ENCODE peak calls at places on chromosomes 12 and 14, in four cellular contexts. H is choroid plexus epithelial cell, E is breast epithelium, A is transverse colon. J is an unnamed sample.

GRCh38 chr14:69633238-69633637 is 21.8 kb downstream of the SUSD6 start:
- DNase-seq in H (no peak), E (no peak), A (no peak), J (no peak)

GRCh38 chr12:57215668-57216013 is 953 bp upstream of the NXPH4 start:
- DNase-seq in H (peak), E (no peak), A (no peak), J (no peak)

GRCh38 chr12:24496755-24497154 is 452.1 kb downstream of the BCAT1 start:
- DNase-seq in H (peak), E (no peak), A (no peak), J (peak)

GRCh38 chr12:54156578-54156977 is 32.2 kb downstream of the SMUG1 start:
- DNase-seq in H (no peak), E (no peak), A (no peak), J (no peak)

GRCh38 chr14:90678420-90678819 is 137.8 kb downstream of the TTC7B start:
- DNase-seq in H (peak), E (no peak), A (no peak), J (peak)

GRCh38 chr12:119713551-119714031 is 45.7 kb downstream of the PRKAB1 start:
- DNase-seq in H (no peak), E (no peak), A (no peak), J (no peak)

GRCh38 chr14:101001311-101002069 is 98.0 kb upstream of the RTL1 start:
- DNase-seq in H (peak), E (no peak), A (no peak), J (peak)

GRCh38 chr14:76810953-76811400 is 1.7 kb downstream of the ANGEL1 start:
- DNase-seq in H (peak), E (no peak), A (peak), J (peak)

GRCh38 chr14:100168515-100168914 is 9.1 kb upstream of the DEGS2 start:
- DNase-seq in H (no peak), E (no peak), A (no peak), J (no peak)

GRCh38 chr12:109760930-109761630 is 47.5 kb downstream of the FAM222A start:
- DNase-seq in H (no peak), E (peak), A (no peak), J (no peak)

GRCh38 chr12:57268264-57268663 is 17.3 kb upstream of the STAC3 start:
- DNase-seq in H (no peak), E (no peak), A (no peak), J (no peak)

GRCh38 chr12:112969547-112970306 is 8.6 kb upstream of the OAS2 start:
- DNase-seq in H (no peak), E (no peak), A (no peak), J (no peak)

GRCh38 chr14:100815478-100816285 is 10.2 kb upstream of the MEG3 start:
- DNase-seq in H (peak), E (no peak), A (no peak), J (peak)

GRCh38 chr12:124863409-124864325 is at the start of gene SCARB1:
- DNase-seq in H (peak), E (peak), A (peak), J (peak)

GRCh38 chr14:83638725-83639124 is 1891.2 kb upstream of the FLRT2 start:
- DNase-seq in H (no peak), E (no peak), A (no peak), J (no peak)

GRCh38 chr14:72291908-72292688 is 359.9 kb downstream of the RGS6 start:
- DNase-seq in H (peak), E (no peak), A (no peak), J (peak)

GRCh38 chr14:33986804-33987203 is 35.9 kb upstream of the EGLN3 start:
- DNase-seq in H (peak), E (no peak), A (no peak), J (peak)

GRCh38 chr14:93747560-93747959 is 40.7 kb downstream of the PRIMA1 start:
- DNase-seq in H (no peak), E (no peak), A (no peak), J (no peak)

GRCh38 chr12:10033783-10034381 is 3.4 kb downstream of the CLEC9A start:
- DNase-seq in H (peak), E (no peak), A (no peak), J (peak)

GRCh38 chr14:105316968-105317498 is 2.5 kb downstream of the PACS2 start:
- DNase-seq in H (no peak), E (no peak), A (no peak), J (no peak)

GRCh38 chr14:92663049-92663448 is 85.4 kb downstream of the LGMN start:
- DNase-seq in H (no peak), E (no peak), A (no peak), J (no peak)

GRCh38 chr12:16599081-16599480 is 6.9 kb downstream of the LMO3 start:
- DNase-seq in H (no peak), E (no peak), A (no peak), J (no peak)

GRCh38 chr12:109858764-109859163 is 21.6 kb downstream of the GLTP start:
- DNase-seq in H (peak), E (no peak), A (no peak), J (no peak)

GRCh38 chr12:123058980-123059379 is 78.5 kb downstream of the ARL6IP4 start:
- DNase-seq in H (peak), E (no peak), A (no peak), J (peak)

GRCh38 chr12:53505086-53505485 is 2.2 kb downstream of the NPFF start:
- DNase-seq in H (no peak), E (no peak), A (no peak), J (no peak)

GRCh38 chr12:53160673-53161072 is 19.8 kb upstream of the ZNF740 start:
- DNase-seq in H (no peak), E (no peak), A (no peak), J (no peak)

GRCh38 chr12:59643576-59643975 is 47.7 kb downstream of the SLC16A7 start:
- DNase-seq in H (no peak), E (no peak), A (no peak), J (no peak)

GRCh38 chr14:40413146-40413545 is 980.9 kb upstream of the FBXO33 start:
- DNase-seq in H (no peak), E (no peak), A (no peak), J (no peak)

GRCh38 chr12:109962388-109962787 is 33.8 kb downstream of the GIT2 start:
- DNase-seq in H (peak), E (no peak), A (no peak), J (no peak)

GRCh38 chr14:35400707-35401421 is 3.7 kb downstream of the NFKBIA start:
- DNase-seq in H (peak), E (no peak), A (peak), J (peak)

GRCh38 chr14:50762001-50762930 is 68.7 kb downstream of the NIN start:
- DNase-seq in H (peak), E (no peak), A (no peak), J (peak)

GRCh38 chr12:95574799-95575452 is 23.6 kb upstream of the USP44 start:
- DNase-seq in H (peak), E (no peak), A (no peak), J (peak)

GRCh38 chr12:107567871-107568619 is 117.6 kb upstream of the PWP1 start:
- DNase-seq in H (no peak), E (no peak), A (no peak), J (no peak)

GRCh38 chr12:111741235-111741812 is 25.4 kb upstream of the ALDH2 start:
- DNase-seq in H (peak), E (no peak), A (peak), J (peak)
- H3K4me3 ChIP-seq in H (no peak), E (no peak), A (no peak), J (no peak)

DNA sequence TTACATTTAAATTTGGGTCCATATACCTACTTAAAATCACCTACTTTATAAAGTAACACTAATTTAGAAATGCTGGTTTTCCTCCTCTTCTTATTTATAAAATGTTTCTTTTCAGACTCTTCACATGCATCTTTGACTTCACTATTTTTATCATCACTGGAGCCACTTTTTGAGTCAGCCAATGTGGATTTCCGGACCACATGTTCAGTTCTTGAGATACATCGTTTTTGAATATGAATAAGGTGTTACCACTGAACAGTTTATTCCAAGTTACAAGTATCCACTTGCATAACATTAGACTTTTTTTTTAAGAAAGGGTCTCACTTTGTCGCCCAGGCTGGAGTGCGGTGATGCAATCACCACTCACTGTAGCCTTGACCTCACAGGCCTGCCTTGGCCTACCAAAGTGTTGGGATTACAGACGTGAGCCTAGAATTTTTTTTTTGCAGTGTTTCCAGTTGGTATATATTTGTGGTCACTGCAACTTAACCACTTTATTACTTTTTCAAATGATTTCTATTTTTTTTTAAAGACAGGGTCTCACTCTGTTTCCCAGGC is 5.7 kb downstream of the FNTB start:
- DNase-seq in H (no peak), E (no peak), A (no peak), J (no peak)
- TF ChIP-seq CTCF in H (no peak), E (no peak), A (no peak), J (no peak)

GRCh38 chr14:55514819-55515470 is 65.1 kb upstream of the KTN1 start:
- DNase-seq in H (peak), E (no peak), A (no peak), J (peak)
- H3K4me3 ChIP-seq in H (no peak), E (no peak), A (no peak), J (no peak)

GRCh38 chr14:52692248-52692962 is 3.0 kb downstream of the ERO1A start:
- DNase-seq in H (peak), E (no peak), A (no peak), J (peak)

GRCh38 chr14:52695481-52696091 is at the start of gene ERO1A:
- DNase-seq in H (peak), E (peak), A (peak), J (peak)

GRCh38 chr14:52693004-52693403 is 2.4 kb downstream of the ERO1A start:
- DNase-seq in H (no peak), E (no peak), A (no peak), J (no peak)

GRCh38 chr14:52693532-52693931 is 1.8 kb downstream of the ERO1A start:
- DNase-seq in H (no peak), E (no peak), A (no peak), J (no peak)

DNA sequence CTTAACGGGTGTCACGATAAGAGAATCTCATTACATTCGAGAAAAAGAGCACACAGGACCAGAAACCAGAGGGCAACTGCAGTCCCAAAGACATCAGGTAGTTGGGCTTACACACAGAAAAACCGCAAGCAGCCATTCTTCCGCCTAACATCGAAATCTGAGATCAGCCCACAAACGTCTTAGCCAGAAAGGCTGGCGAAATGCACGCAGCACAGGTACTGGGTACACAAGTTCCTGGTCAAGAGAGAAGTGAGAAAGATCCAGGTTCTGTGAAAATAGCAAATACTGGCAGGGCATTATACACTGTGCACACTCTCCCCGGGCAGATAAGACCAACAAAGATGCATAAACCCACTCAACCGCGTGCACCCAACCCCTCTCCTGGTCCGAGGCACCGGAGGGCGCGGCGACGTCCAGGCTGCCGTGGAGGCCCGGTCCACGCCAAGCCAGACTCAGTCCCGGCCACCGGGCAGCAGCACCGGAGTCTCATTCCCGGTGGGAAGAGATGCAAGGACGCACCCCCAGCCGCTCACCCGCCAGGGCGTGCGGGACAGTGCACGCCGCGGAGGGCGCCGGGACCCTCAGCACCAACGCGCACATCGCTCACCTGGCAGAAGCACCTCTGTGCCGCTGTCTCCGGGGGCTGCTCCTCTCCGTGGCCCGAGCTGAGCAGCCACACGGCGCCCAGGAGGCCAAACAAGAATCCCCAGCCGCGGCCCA is 437 bp downstream of the ERO1A start:
- DNase-seq in H (peak), E (no peak), A (peak), J (peak)
- TF ChIP-seq CTCF in H (no peak), E (no peak), A (no peak), J (no peak)

GRCh38 chr12:65280306-65280705 is 1.8 kb downstream of the MSRB3 start:
- DNase-seq in H (peak), E (no peak), A (no peak), J (peak)
- H3K4me3 ChIP-seq in H (no peak), E (no peak), A (peak), J (peak)

GRCh38 chr12:12333407-12333831 is 16.6 kb downstream of the MANSC1 start:
- DNase-seq in H (peak), E (no peak), A (peak), J (peak)

GRCh38 chr12:12333980-12334709 is 15.9 kb downstream of the MANSC1 start:
- DNase-seq in H (peak), E (no peak), A (peak), J (peak)

GRCh38 chr12:12336049-12336411 is 14.0 kb downstream of the MANSC1 start:
- DNase-seq in H (peak), E (no peak), A (no peak), J (peak)

GRCh38 chr12:12336511-12336910 is 13.5 kb downstream of the MANSC1 start:
- DNase-seq in H (no peak), E (no peak), A (no peak), J (no peak)

GRCh38 chr12:12334710-12335040 is 15.4 kb downstream of the MANSC1 start:
- DNase-seq in H (no peak), E (no peak), A (no peak), J (no peak)
- TF ChIP-seq CTCF in H (no peak), E (no peak), A (no peak), J (no peak)

GRCh38 chr14:24053548-24054323 is 1.9 kb downstream of the CARMIL3 start:
- DNase-seq in H (no peak), E (peak), A (no peak), J (no peak)

GRCh38 chr14:24054324-24054641 is 2.5 kb downstream of the CARMIL3 start:
- DNase-seq in H (no peak), E (no peak), A (no peak), J (no peak)

GRCh38 chr14:24052656-24053547 is 1.1 kb downstream of the CARMIL3 start:
- DNase-seq in H (no peak), E (no peak), A (no peak), J (no peak)

GRCh38 chr14:24051162-24051788 is 534 bp upstream of the CARMIL3 start:
- DNase-seq in H (no peak), E (no peak), A (peak), J (no peak)

DNA sequence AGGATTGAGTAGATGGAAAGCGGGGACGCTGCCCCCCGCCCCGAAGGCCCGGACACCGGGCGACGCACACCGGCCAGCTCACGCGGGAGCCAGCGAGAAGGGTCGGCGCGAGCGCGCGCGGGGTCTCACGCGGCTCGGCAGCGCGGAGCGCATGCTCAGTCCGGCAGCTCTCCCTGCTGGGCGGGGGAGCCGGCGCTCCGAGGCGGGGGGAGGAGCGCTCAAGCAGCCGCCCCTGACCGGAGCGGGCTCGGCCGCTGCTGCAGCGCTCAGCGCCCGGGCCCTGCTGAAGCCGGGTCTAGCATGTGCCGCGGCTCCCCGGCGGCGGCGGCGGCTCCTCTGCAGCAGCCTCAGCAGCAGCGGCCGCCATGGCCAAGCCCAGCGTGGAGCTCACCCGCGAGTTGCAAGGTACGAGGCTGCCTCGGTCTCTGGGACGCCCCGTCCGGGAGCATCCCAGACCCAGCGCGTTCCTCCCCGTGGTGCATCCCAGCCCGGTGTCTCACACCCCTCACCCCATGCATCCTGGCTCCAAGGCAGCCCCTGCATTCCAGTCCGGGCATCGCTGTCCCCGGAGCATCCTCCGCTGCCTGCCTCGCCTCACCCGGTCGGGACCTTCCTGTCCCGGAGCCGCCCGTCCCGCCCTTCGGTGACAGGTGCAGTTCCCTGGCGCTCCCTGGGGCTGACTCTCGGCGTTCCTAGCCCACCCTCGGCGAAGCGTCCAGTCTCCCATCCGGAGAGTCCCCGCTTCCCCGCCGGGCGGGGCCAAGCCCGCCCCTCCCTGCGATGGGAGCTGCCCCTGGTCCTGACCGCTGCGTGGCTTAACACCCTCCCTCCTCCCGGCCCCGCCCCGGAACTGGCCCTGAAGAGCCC is at the start of gene CARMIL3:
- DNase-seq in H (peak), E (no peak), A (peak), J (peak)
- H3K4me3 ChIP-seq in H (peak), E (peak), A (peak), J (peak)

GRCh38 chr14:89214221-89214965 is 202.6 kb downstream of the FOXN3 start:
- DNase-seq in H (no peak), E (peak), A (peak), J (no peak)
- TF ChIP-seq CTCF in H (no peak), E (no peak), A (no peak), J (no peak)